ENCODE peak calls at places on chromosomes 2 and 18, in ten cellular contexts. U, R, M, L, I, W, Q, Y, H and D are unnamed samples.

GRCh38 chr2:84487298-84487996 is 28.4 kb upstream of the SUCLG1 start:
- DNase-seq in U (no peak), R (no peak), M (no peak), L (no peak), I (no peak), W (no peak), Q (no peak), Y (no peak), H (no peak), D (no peak)

GRCh38 chr18:26454616-26455015 is 93.7 kb downstream of the KCTD1 start:
- DNase-seq in U (no peak), R (no peak), M (no peak), L (no peak), I (no peak), W (no peak), Q (no peak), Y (no peak), H (no peak), D (no peak)

GRCh38 chr2:133240505-133241230 is 327.6 kb downstream of the NCKAP5 start:
- DNase-seq in U (no peak), R (no peak), M (no peak), L (no peak), I (no peak), W (no peak), Q (peak; percentile 32), Y (no peak), H (no peak), D (no peak)

GRCh38 chr18:13810950-13811485 is 12.9 kb upstream of the MC5R start:
- DNase-seq in U (no peak), R (no peak), M (no peak), L (no peak), I (no peak), W (no peak), Q (no peak), Y (peak; percentile 57), H (no peak), D (no peak)

GRCh38 chr18:26556573-26556972 is 8.2 kb upstream of the KCTD1 start:
- DNase-seq in U (peak; percentile 29), R (no peak), M (no peak), L (no peak), I (no peak), W (no peak), Q (peak; percentile 51), Y (no peak), H (no peak), D (no peak)

GRCh38 chr18:6629635-6630140 is 99.8 kb upstream of the ARHGAP28 start:
- DNase-seq in U (no peak), R (no peak), M (no peak), L (no peak), I (no peak), W (no peak), Q (peak; percentile 86), Y (no peak), H (no peak), D (no peak)

GRCh38 chr2:168740360-168740759 is 62.1 kb upstream of the NOSTRIN start:
- DNase-seq in U (no peak), R (no peak), M (no peak), L (no peak), I (no peak), W (no peak), Q (no peak), Y (no peak), H (no peak), D (no peak)

GRCh38 chr2:146068051-146068450 is 1548.1 kb upstream of the ZEB2 start:
- DNase-seq in U (no peak), R (no peak), M (no peak), L (no peak), I (no peak), W (no peak), Q (no peak), Y (no peak), H (no peak), D (no peak)

GRCh38 chr2:11026286-11026921 is 114.7 kb downstream of the KCNF1 start:
- DNase-seq in U (no peak), R (no peak), M (no peak), L (no peak), I (no peak), W (no peak), Q (no peak), Y (no peak), H (no peak), D (no peak)

GRCh38 chr2:136874258-136874657 is 108.9 kb downstream of the THSD7B start:
- DNase-seq in U (no peak), R (peak; percentile 36), M (no peak), L (peak; percentile 42), I (no peak), W (no peak), Q (peak; percentile 38), Y (peak; percentile 68), H (no peak), D (no peak)
- TF ChIP-seq CTCF in U (peak; percentile 53), R (peak; percentile 46), M (no peak), L (no peak), I (no peak), W (peak; percentile 38), Q (peak; percentile 29), Y (peak; percentile 79), H (no peak), D (peak; percentile 60)

DNA sequence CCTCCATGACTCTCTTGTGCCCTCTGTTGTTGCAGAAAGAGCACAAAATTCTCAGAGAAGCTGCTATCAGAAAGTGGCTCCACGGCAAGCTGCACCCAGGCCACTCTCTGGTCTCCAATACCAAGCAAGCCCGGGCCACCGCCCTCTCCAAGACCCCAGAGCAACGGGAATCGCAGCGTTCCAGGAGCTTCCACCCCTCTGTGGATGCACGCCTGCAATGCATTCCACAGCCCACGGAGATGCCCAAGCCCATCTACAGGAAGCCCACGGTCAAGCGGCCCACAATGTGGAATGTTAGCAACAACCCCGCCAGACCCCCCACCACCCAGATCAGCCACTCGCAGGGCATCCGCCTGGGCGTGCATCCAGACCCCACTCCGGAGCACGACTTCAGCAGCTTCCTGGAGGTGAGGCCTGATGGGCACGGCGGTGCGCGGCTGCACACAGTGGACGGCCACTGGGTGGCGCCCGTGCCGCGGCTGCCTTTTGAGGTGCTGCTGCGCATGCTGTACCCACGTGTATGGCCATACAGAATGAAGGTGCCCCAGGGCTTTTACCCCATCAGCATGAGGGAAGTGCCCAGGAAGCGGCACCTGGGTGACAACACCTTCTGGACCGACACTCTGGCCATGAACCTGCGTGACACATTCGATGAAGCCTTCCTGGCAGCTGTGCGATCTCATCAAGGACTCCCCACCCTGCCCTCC is 6.3 kb downstream of the ANKRD53 start:
- DNase-seq in U (no peak), R (peak; percentile 77), M (no peak), L (peak; percentile 72), I (peak; percentile 64), W (peak; percentile 38), Q (peak; percentile 38), Y (peak; percentile 82), H (peak; percentile 16), D (no peak)
- H3K4me3 ChIP-seq in U (no peak overlapping the region), R (no peak overlapping the region), M (no peak overlapping the region), L (no peak overlapping the region), I (no peak overlapping the region), W (no peak overlapping the region), Q (no peak overlapping the region), Y (peak overlapping the region; percentile 39), H (no peak overlapping the region), D (no peak overlapping the region)

DNA sequence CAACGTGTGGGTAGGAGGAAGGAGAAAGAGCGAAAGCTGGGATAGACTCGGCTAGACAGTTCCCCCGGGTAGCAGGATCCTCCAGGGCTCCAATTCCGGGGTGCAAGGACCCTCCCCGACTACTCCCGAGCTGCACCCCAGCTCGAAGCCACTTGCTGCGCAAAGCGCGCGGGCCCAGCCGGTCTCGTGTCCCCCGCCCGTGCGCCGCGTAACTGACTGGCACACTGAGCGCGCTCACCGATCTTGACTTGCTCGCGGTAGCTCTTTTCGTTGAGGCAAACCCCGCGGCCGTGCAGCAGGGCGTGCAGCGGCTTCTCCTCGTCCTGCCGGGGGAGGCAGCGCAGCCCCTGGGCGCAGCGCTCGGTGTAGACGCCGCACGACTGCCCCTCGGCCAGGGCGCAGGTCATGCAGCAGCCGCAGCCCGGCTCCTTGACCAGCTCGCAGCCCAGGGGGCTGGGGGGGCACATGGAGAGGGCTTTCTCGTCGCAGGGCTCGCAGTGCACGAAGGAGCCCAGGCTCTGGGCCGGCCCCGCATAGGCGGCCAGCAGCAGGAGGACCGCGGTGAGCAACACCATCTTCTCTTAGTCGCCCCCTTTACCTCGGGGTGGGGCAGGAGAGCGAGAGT is 1.0 kb downstream of the IGFBP5 start:
- DNase-seq in U (no peak), R (peak; percentile 77), M (no peak), L (peak; percentile 84), I (no peak), W (peak; percentile 59), Q (peak; percentile 20), Y (peak; percentile 84), H (no peak), D (no peak)
- TF ChIP-seq CTCF in U (no peak), R (no peak), M (no peak), L (no peak), I (no peak), W (no peak), Q (no peak), Y (no peak), H (no peak), D (no peak)

GRCh38 chr2:70553584-70554337 is at the start of gene TGFA:
- DNase-seq in U (no peak), R (peak; percentile 88), M (no peak), L (peak; percentile 85), I (peak; percentile 80), W (peak; percentile 50), Q (peak; percentile 15), Y (peak; percentile 81), H (no peak), D (no peak)

GRCh38 chr2:70553334-70553583 is 367 bp downstream of the TGFA start:
- DNase-seq in U (no peak), R (peak; percentile 70), M (no peak), L (no peak), I (peak; percentile 48), W (peak; percentile 8), Q (no peak), Y (peak; percentile 75), H (no peak), D (no peak)

GRCh38 chr2:70554338-70554892 is 789 bp upstream of the TGFA start:
- DNase-seq in U (no peak), R (no peak), M (no peak), L (no peak), I (no peak), W (no peak), Q (no peak), Y (peak; percentile 91), H (no peak), D (no peak)

GRCh38 chr2:70551156-70551555 is 2.5 kb downstream of the TGFA start:
- DNase-seq in U (no peak), R (no peak), M (no peak), L (no peak), I (no peak), W (no peak), Q (no peak), Y (no peak), H (no peak), D (no peak)

GRCh38 chr2:70552501-70553333 is 909 bp downstream of the TGFA start:
- DNase-seq in U (no peak), R (no peak), M (no peak), L (peak; percentile 18), I (no peak), W (no peak), Q (no peak), Y (peak; percentile 52), H (no peak), D (no peak)
- H3K4me3 ChIP-seq in U (no peak overlapping the region), R (peak overlapping the region; percentile 82), M (peak overlapping the region; percentile 86), L (peak overlapping the region; percentile 78), I (peak overlapping the region; percentile 59), W (peak overlapping the region; percentile 85), Q (no peak overlapping the region), Y (peak overlapping the region; percentile 94), H (no peak overlapping the region), D (peak overlapping the region; percentile 64)